ENCODE peak calls at places on chromosomes 5 and 9, in four cellular contexts. D is heart left ventricle, R is right lobe of liver, J is breast epithelium. Q is an unnamed sample.

GRCh38 chr9:27329292-27329691 is 32.3 kb upstream of the EQTN start:
- DNase-seq in D (no peak), R (no peak), J (no peak), Q (no peak)

GRCh38 chr5:93307557-93307956 is 273.5 kb downstream of the NR2F1-AS1 start:
- DNase-seq in D (no peak), R (no peak), J (no peak), Q (no peak)

GRCh38 chr9:93368437-93368836 is 83.0 kb upstream of the FAM120A start:
- DNase-seq in D (no peak), R (no peak), J (no peak), Q (no peak)

GRCh38 chr5:93349613-93350012 is 231.4 kb downstream of the NR2F1-AS1 start:
- DNase-seq in D (no peak), R (no peak), J (no peak), Q (no peak)

GRCh38 chr5:54563083-54563761 is 45.7 kb downstream of the SNX18 start:
- DNase-seq in D (no peak), R (no peak), J (no peak), Q (no peak)

GRCh38 chr9:127347831-127348699 is 48.9 kb upstream of the SLC2A8 start:
- DNase-seq in D (no peak), R (no peak), J (no peak), Q (no peak)

GRCh38 chr5:105508519-105508918 is 1945.9 kb upstream of the NUDT12 start:
- DNase-seq in D (no peak), R (no peak), J (no peak), Q (no peak)

GRCh38 chr9:2019723-2020122 is 4.6 kb downstream of the SMARCA2 start:
- DNase-seq in D (no peak), R (no peak), J (no peak), Q (no peak)

GRCh38 chr5:80156156-80156555 is 99.7 kb downstream of the SERINC5 start:
- DNase-seq in D (no peak), R (no peak), J (no peak), Q (no peak)

GRCh38 chr9:124562328-124562727 is 55.1 kb upstream of the NR5A1 start:
- DNase-seq in D (peak; percentile 57), R (peak; percentile 78), J (no peak), Q (no peak)

GRCh38 chr5:41794478-41794877 is 75.7 kb downstream of the OXCT1 start:
- DNase-seq in D (no peak), R (no peak), J (no peak), Q (peak; percentile 76)

GRCh38 chr5:132754947-132755346 is 7.7 kb downstream of the CCNI2 start:
- DNase-seq in D (no peak), R (no peak), J (peak; percentile 9), Q (no peak)

GRCh38 chr5:110386782-110387181 is 339.7 kb downstream of the TMEM232 start:
- DNase-seq in D (no peak), R (no peak), J (no peak), Q (no peak)

GRCh38 chr5:129361441-129362025 is 98.6 kb upstream of the ADAMTS19 start:
- DNase-seq in D (no peak), R (no peak), J (no peak), Q (no peak)

GRCh38 chr5:74638776-74639537 is 1.6 kb downstream of the ENC1 start:
- DNase-seq in D (no peak), R (no peak), J (no peak), Q (peak; percentile 65)

GRCh38 chr9:98833090-98833956 is 25.9 kb downstream of the GALNT12 start:
- DNase-seq in D (peak; percentile 57), R (no peak), J (no peak), Q (no peak)

GRCh38 chr5:2277886-2278285 is 395.2 kb upstream of the IRX4 start:
- DNase-seq in D (no peak), R (no peak), J (no peak), Q (no peak)

GRCh38 chr9:116671605-116672004 is 15.5 kb upstream of the TRIM32 start:
- DNase-seq in D (no peak), R (no peak), J (no peak), Q (no peak)

GRCh38 chr5:9924614-9925013 is 294.5 kb upstream of the TAS2R1 start:
- DNase-seq in D (no peak), R (no peak), J (no peak), Q (peak; percentile 88)

GRCh38 chr5:9922719-9923118 is 292.6 kb upstream of the TAS2R1 start:
- DNase-seq in D (no peak), R (no peak), J (no peak), Q (no peak)

GRCh38 chr5:9919306-9920030 is 289.3 kb upstream of the TAS2R1 start:
- DNase-seq in D (no peak), R (no peak), J (no peak), Q (no peak)

GRCh38 chr5:9920696-9921095 is 290.5 kb upstream of the TAS2R1 start:
- DNase-seq in D (no peak), R (no peak), J (no peak), Q (no peak)
- H3K9me3 ChIP-seq in D (no peaks in the 10 kb centered on the region), R (no peaks in the 10 kb centered on the region), J (peaks cover 3% of the 10 kb centered on the region), Q (peaks cover 11% of the 10 kb centered on the region)

GRCh38 chr5:138109463-138110265 is 25.8 kb downstream of the WNT8A start:
- DNase-seq in D (no peak), R (no peak), J (no peak), Q (no peak)
- H3K4me3 ChIP-seq in D (no peak overlapping the region), R (no peak overlapping the region), J (no peak overlapping the region), Q (no peak overlapping the region)

DNA sequence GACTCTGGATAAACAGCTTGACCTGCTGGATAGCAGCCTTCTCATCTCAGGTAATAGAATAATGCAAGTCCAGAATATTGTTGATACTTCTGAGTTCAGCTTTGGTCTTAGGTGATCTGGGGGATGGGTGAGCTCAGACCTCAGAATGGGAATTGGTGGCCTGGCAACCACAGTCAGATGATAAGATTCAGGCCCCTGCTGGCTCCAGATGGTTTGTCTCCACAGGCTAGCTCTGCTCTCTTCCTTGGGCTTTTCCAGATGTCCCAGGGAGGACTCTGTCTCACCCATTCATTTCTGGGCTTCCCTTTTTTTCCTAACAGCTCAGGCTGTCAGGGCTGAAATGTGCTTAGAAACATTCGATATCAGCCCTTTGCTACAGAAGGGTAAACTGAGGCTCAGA is 17.6 kb upstream of the TNFSF15 start:
- DNase-seq in D (no peak), R (no peak), J (no peak), Q (no peak)
- H3K27me3 ChIP-seq in D (no peaks in the 10 kb centered on the region), R (no peaks in the 10 kb centered on the region), J (no peaks in the 10 kb centered on the region), Q (no peaks in the 10 kb centered on the region)

GRCh38 chr5:13508559-13508958 is 435.9 kb downstream of the DNAH5 start:
- DNase-seq in D (no peak), R (no peak), J (no peak), Q (no peak)
- H3K9me3 ChIP-seq in D (no peaks in the 10 kb centered on the region), R (no peaks in the 10 kb centered on the region), J (no peaks in the 10 kb centered on the region), Q (no peaks in the 10 kb centered on the region)

Q was measured in SJSA1.